ENCODE peak calls at places on chromosomes 6 and 20, in five cellular contexts. One of them, this sample, is unnamed. For H3K27me3, the result is how much of the 10 kb centered on the place peaks cover.

GRCh38 chr6:116087437-116088027 is 13.1 kb upstream of the NT5DC1 start:
- DNase-seq in right lobe of liver: no peak
- DNase-seq in CD8-positive, alpha-beta memory T cell: no peak
- DNase-seq in heart right ventricle: no peak
- DNase-seq in brain microvascular endothelial cell: peak
- DNase-seq in this sample: no peak

GRCh38 chr6:125598422-125598821 is 151.0 kb upstream of the HEY2 start:
- DNase-seq in right lobe of liver: no peak
- DNase-seq in CD8-positive, alpha-beta memory T cell: no peak
- DNase-seq in heart right ventricle: peak
- DNase-seq in brain microvascular endothelial cell: peak
- DNase-seq in this sample: no peak

GRCh38 chr6:2388554-2389324 is 143.3 kb upstream of the GMDS start:
- DNase-seq in right lobe of liver: no peak
- DNase-seq in CD8-positive, alpha-beta memory T cell: no peak
- DNase-seq in heart right ventricle: no peak
- DNase-seq in brain microvascular endothelial cell: no peak
- DNase-seq in this sample: no peak

GRCh38 chr20:50395258-50395729 is 114.9 kb upstream of the PTPN1 start:
- DNase-seq in right lobe of liver: peak
- DNase-seq in CD8-positive, alpha-beta memory T cell: no peak
- DNase-seq in heart right ventricle: peak
- DNase-seq in brain microvascular endothelial cell: peak
- DNase-seq in this sample: no peak

GRCh38 chr20:53989977-53990376 is 80.4 kb downstream of the BCAS1 start:
- DNase-seq in right lobe of liver: no peak
- DNase-seq in CD8-positive, alpha-beta memory T cell: no peak
- DNase-seq in heart right ventricle: no peak
- DNase-seq in brain microvascular endothelial cell: no peak
- DNase-seq in this sample: no peak

GRCh38 chr20:48965189-48965910 is 43.8 kb downstream of the ARFGEF2 start:
- DNase-seq in right lobe of liver: no peak
- DNase-seq in CD8-positive, alpha-beta memory T cell: no peak
- DNase-seq in heart right ventricle: no peak
- DNase-seq in brain microvascular endothelial cell: no peak
- DNase-seq in this sample: no peak

GRCh38 chr6:7633361-7633760 is 43.4 kb downstream of the SNRNP48 start:
- DNase-seq in right lobe of liver: no peak
- DNase-seq in CD8-positive, alpha-beta memory T cell: no peak
- DNase-seq in heart right ventricle: no peak
- DNase-seq in brain microvascular endothelial cell: no peak
- DNase-seq in this sample: no peak

GRCh38 chr20:46572181-46572580 is 21.7 kb upstream of the OCSTAMP start:
- DNase-seq in right lobe of liver: no peak
- DNase-seq in CD8-positive, alpha-beta memory T cell: no peak
- DNase-seq in heart right ventricle: peak
- DNase-seq in brain microvascular endothelial cell: no peak
- DNase-seq in this sample: no peak

GRCh38 chr6:10529231-10529801 is 8.2 kb downstream of the GCNT2 start:
- DNase-seq in right lobe of liver: no peak
- DNase-seq in CD8-positive, alpha-beta memory T cell: no peak
- DNase-seq in heart right ventricle: no peak
- DNase-seq in brain microvascular endothelial cell: peak
- DNase-seq in this sample: no peak

GRCh38 chr6:11426571-11426970 is 111.0 kb upstream of the TMEM170B start:
- DNase-seq in right lobe of liver: no peak
- DNase-seq in CD8-positive, alpha-beta memory T cell: no peak
- DNase-seq in heart right ventricle: no peak
- DNase-seq in brain microvascular endothelial cell: no peak
- DNase-seq in this sample: no peak

GRCh38 chr6:46128476-46128875 is 1.3 kb upstream of the ENPP4 start:
- DNase-seq in right lobe of liver: no peak
- DNase-seq in CD8-positive, alpha-beta memory T cell: no peak
- DNase-seq in heart right ventricle: no peak
- DNase-seq in brain microvascular endothelial cell: no peak
- DNase-seq in this sample: no peak

GRCh38 chr6:46134216-46134615 is 4.4 kb downstream of the ENPP4 start:
- DNase-seq in right lobe of liver: no peak
- DNase-seq in CD8-positive, alpha-beta memory T cell: no peak
- DNase-seq in heart right ventricle: no peak
- DNase-seq in brain microvascular endothelial cell: no peak
- DNase-seq in this sample: no peak

GRCh38 chr6:46129634-46130505 is at the start of gene ENPP4:
- DNase-seq in right lobe of liver: peak
- DNase-seq in CD8-positive, alpha-beta memory T cell: peak
- DNase-seq in heart right ventricle: peak
- DNase-seq in brain microvascular endothelial cell: peak
- DNase-seq in this sample: peak

GRCh38 chr6:46129301-46129633 is 522 bp upstream of the ENPP4 start:
- DNase-seq in right lobe of liver: no peak
- DNase-seq in CD8-positive, alpha-beta memory T cell: no peak
- DNase-seq in heart right ventricle: no peak
- DNase-seq in brain microvascular endothelial cell: no peak
- DNase-seq in this sample: no peak

GRCh38 chr6:46130665-46131064 is 876 bp downstream of the ENPP4 start:
- DNase-seq in right lobe of liver: no peak
- DNase-seq in CD8-positive, alpha-beta memory T cell: no peak
- DNase-seq in heart right ventricle: no peak
- DNase-seq in brain microvascular endothelial cell: no peak
- DNase-seq in this sample: no peak
- H3K27me3 ChIP-seq in right lobe of liver: under half
- H3K27me3 ChIP-seq in CD8-positive, alpha-beta memory T cell: under half
- H3K27me3 ChIP-seq in heart right ventricle: under half
- H3K27me3 ChIP-seq in brain microvascular endothelial cell: under half
- H3K27me3 ChIP-seq in this sample: under half

GRCh38 chr6:12585497-12585958 is 131.0 kb upstream of the PHACTR1 start:
- DNase-seq in right lobe of liver: no peak
- DNase-seq in CD8-positive, alpha-beta memory T cell: no peak
- DNase-seq in heart right ventricle: peak
- DNase-seq in brain microvascular endothelial cell: no peak
- DNase-seq in this sample: no peak

GRCh38 chr6:12584631-12585405 is 131.7 kb upstream of the PHACTR1 start:
- DNase-seq in right lobe of liver: no peak
- DNase-seq in CD8-positive, alpha-beta memory T cell: no peak
- DNase-seq in heart right ventricle: peak
- DNase-seq in brain microvascular endothelial cell: no peak
- DNase-seq in this sample: no peak

GRCh38 chr6:12586696-12587095 is 129.9 kb upstream of the PHACTR1 start:
- DNase-seq in right lobe of liver: no peak
- DNase-seq in CD8-positive, alpha-beta memory T cell: no peak
- DNase-seq in heart right ventricle: no peak
- DNase-seq in brain microvascular endothelial cell: no peak
- DNase-seq in this sample: no peak

GRCh38 chr6:12590901-12591300 is 125.7 kb upstream of the PHACTR1 start:
- DNase-seq in right lobe of liver: no peak
- DNase-seq in CD8-positive, alpha-beta memory T cell: no peak
- DNase-seq in heart right ventricle: no peak
- DNase-seq in brain microvascular endothelial cell: no peak
- DNase-seq in this sample: no peak

DNA sequence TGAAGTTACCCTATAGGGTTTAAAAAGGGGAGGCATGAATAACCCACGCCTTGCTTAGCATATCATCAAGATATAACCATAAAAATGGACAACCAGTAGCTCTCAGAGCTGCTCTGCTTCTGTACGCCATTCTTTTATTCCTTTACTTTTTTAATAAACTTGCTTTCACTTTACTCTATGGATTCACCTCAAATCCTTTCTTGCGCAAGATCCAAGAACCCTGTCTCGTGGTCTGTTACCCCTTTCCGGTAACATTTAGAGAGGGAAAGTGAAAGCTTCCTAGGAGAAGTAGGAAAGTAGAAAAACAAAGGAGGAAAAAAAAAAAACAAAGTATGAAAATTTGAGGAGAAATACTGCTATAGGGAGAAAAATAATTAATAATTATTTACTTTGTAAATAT is 129.5 kb upstream of the PHACTR1 start:
- DNase-seq in right lobe of liver: no peak
- DNase-seq in CD8-positive, alpha-beta memory T cell: no peak
- DNase-seq in heart right ventricle: no peak
- DNase-seq in brain microvascular endothelial cell: no peak
- DNase-seq in this sample: no peak
- H3K27ac ChIP-seq in right lobe of liver: no peak
- H3K27ac ChIP-seq in CD8-positive, alpha-beta memory T cell: no peak
- H3K27ac ChIP-seq in heart right ventricle: no peak
- H3K27ac ChIP-seq in brain microvascular endothelial cell: no peak
- H3K27ac ChIP-seq in this sample: no peak

GRCh38 chr20:24787071-24787470 is 162.0 kb upstream of the CST7 start:
- DNase-seq in right lobe of liver: no peak
- DNase-seq in CD8-positive, alpha-beta memory T cell: no peak
- DNase-seq in heart right ventricle: no peak
- DNase-seq in brain microvascular endothelial cell: no peak
- DNase-seq in this sample: no peak

GRCh38 chr20:24786646-24787045 is 162.4 kb upstream of the CST7 start:
- DNase-seq in right lobe of liver: no peak
- DNase-seq in CD8-positive, alpha-beta memory T cell: no peak
- DNase-seq in heart right ventricle: no peak
- DNase-seq in brain microvascular endothelial cell: no peak
- DNase-seq in this sample: no peak

GRCh38 chr20:24789877-24790276 is 159.2 kb upstream of the CST7 start:
- DNase-seq in right lobe of liver: no peak
- DNase-seq in CD8-positive, alpha-beta memory T cell: no peak
- DNase-seq in heart right ventricle: no peak
- DNase-seq in brain microvascular endothelial cell: no peak
- DNase-seq in this sample: no peak

GRCh38 chr20:24786096-24786495 is 163.0 kb upstream of the CST7 start:
- DNase-seq in right lobe of liver: no peak
- DNase-seq in CD8-positive, alpha-beta memory T cell: no peak
- DNase-seq in heart right ventricle: no peak
- DNase-seq in brain microvascular endothelial cell: no peak
- DNase-seq in this sample: no peak

GRCh38 chr20:24787621-24788020 is 161.4 kb upstream of the CST7 start:
- DNase-seq in right lobe of liver: no peak
- DNase-seq in CD8-positive, alpha-beta memory T cell: no peak
- DNase-seq in heart right ventricle: no peak
- DNase-seq in brain microvascular endothelial cell: no peak
- DNase-seq in this sample: no peak
- H3K27me3 ChIP-seq in right lobe of liver: under half
- H3K27me3 ChIP-seq in CD8-positive, alpha-beta memory T cell: under half
- H3K27me3 ChIP-seq in heart right ventricle: under half
- H3K27me3 ChIP-seq in brain microvascular endothelial cell: under half
- H3K27me3 ChIP-seq in this sample: under half

DNA sequence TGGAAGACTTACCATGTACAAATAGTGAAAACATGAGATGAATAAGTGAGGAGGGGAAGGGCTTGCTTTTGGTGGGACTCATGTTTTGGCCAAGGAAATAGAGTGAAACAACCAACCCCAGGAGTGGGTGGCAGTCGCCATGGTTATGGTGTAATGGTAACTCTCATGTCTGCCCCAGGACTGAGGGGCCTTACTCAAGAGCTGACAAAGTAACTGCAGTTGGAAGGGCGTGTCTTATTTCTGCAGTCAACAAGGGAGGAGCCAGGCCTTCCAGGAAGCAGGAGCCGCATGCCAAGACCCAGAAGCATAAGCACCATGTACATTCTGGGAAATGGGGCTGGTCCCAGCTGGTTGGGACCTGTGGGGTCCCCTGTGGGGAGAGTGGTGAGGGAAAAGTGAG is 108.5 kb downstream of the UNC5CL start:
- DNase-seq in right lobe of liver: no peak
- DNase-seq in CD8-positive, alpha-beta memory T cell: no peak
- DNase-seq in heart right ventricle: peak
- DNase-seq in brain microvascular endothelial cell: peak
- DNase-seq in this sample: no peak
- H3K27ac ChIP-seq in right lobe of liver: no peak
- H3K27ac ChIP-seq in CD8-positive, alpha-beta memory T cell: no peak
- H3K27ac ChIP-seq in heart right ventricle: peak
- H3K27ac ChIP-seq in brain microvascular endothelial cell: no peak
- H3K27ac ChIP-seq in this sample: no peak

GRCh38 chr20:57621426-57622200 is 1.4 kb upstream of the ZBP1 start:
- DNase-seq in right lobe of liver: no peak
- DNase-seq in CD8-positive, alpha-beta memory T cell: no peak
- DNase-seq in heart right ventricle: no peak
- DNase-seq in brain microvascular endothelial cell: no peak
- DNase-seq in this sample: no peak
- H3K27me3 ChIP-seq in right lobe of liver: under half
- H3K27me3 ChIP-seq in CD8-positive, alpha-beta memory T cell: under half
- H3K27me3 ChIP-seq in heart right ventricle: under half
- H3K27me3 ChIP-seq in brain microvascular endothelial cell: under half
- H3K27me3 ChIP-seq in this sample: under half

DNA sequence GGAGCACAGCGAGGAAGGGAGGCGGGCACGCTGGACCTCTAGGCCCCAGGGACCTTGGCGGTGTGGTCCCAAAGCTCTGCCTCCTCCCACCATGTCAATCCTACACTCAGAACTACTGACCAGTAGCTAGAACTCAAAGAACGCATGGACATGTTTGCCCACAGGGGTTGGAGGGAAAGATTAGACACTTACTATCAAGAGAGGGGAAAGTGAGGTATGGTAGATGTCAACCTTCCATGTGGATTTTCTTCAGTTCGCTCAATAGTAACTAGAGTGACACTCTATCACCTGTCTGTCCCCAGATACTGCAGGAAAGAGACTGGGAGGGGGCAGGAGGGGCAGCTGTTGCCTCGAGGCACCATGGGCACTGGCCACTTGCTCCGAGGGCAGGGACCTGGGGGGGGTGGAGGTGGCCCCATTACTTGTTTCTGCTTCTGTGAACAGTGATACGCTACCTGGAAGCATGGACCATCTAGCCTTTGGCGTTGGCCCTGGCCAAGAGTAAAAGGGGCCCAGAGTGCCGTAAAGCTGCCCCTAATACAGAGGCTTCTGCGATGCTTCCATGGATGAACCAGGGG is 912 bp upstream of the DIDO1 start:
- DNase-seq in right lobe of liver: no peak
- DNase-seq in CD8-positive, alpha-beta memory T cell: no peak
- DNase-seq in heart right ventricle: no peak
- DNase-seq in brain microvascular endothelial cell: no peak
- DNase-seq in this sample: no peak
- H3K27ac ChIP-seq in right lobe of liver: peak
- H3K27ac ChIP-seq in CD8-positive, alpha-beta memory T cell: peak
- H3K27ac ChIP-seq in heart right ventricle: peak
- H3K27ac ChIP-seq in brain microvascular endothelial cell: no peak
- H3K27ac ChIP-seq in this sample: peak

GRCh38 chr20:62551408-62552323 is 75.9 kb upstream of the GATA5 start:
- DNase-seq in right lobe of liver: no peak
- DNase-seq in CD8-positive, alpha-beta memory T cell: no peak
- DNase-seq in heart right ventricle: no peak
- DNase-seq in brain microvascular endothelial cell: no peak
- DNase-seq in this sample: no peak

GRCh38 chr20:62553838-62554161 is 78.0 kb upstream of the GATA5 start:
- DNase-seq in right lobe of liver: no peak
- DNase-seq in CD8-positive, alpha-beta memory T cell: no peak
- DNase-seq in heart right ventricle: no peak
- DNase-seq in brain microvascular endothelial cell: no peak
- DNase-seq in this sample: no peak

GRCh38 chr20:62552613-62553012 is 76.8 kb upstream of the GATA5 start:
- DNase-seq in right lobe of liver: no peak
- DNase-seq in CD8-positive, alpha-beta memory T cell: no peak
- DNase-seq in heart right ventricle: no peak
- DNase-seq in brain microvascular endothelial cell: no peak
- DNase-seq in this sample: no peak

GRCh38 chr20:62554214-62554897 is 78.6 kb upstream of the GATA5 start:
- DNase-seq in right lobe of liver: no peak
- DNase-seq in CD8-positive, alpha-beta memory T cell: no peak
- DNase-seq in heart right ventricle: no peak
- DNase-seq in brain microvascular endothelial cell: no peak
- DNase-seq in this sample: no peak

GRCh38 chr20:62553136-62553837 is 77.5 kb upstream of the GATA5 start:
- DNase-seq in right lobe of liver: no peak
- DNase-seq in CD8-positive, alpha-beta memory T cell: no peak
- DNase-seq in heart right ventricle: no peak
- DNase-seq in brain microvascular endothelial cell: no peak
- DNase-seq in this sample: no peak
- H3K27me3 ChIP-seq in right lobe of liver: under half
- H3K27me3 ChIP-seq in CD8-positive, alpha-beta memory T cell: under half
- H3K27me3 ChIP-seq in heart right ventricle: under half
- H3K27me3 ChIP-seq in brain microvascular endothelial cell: half or more
- H3K27me3 ChIP-seq in this sample: under half